ENCODE peak calls at places on chromosome 13, in five cellular contexts. One of them, this sample, is unnamed.
A peak's percentile ranks its signal among the peaks of the same experiment; 100 is the strongest.

GRCh38 chr13:70960841-70961443 is 852.7 kb upstream of the KLHL1 start:
- DNase-seq in MCF 10A: peak; percentile 47
- DNase-seq in tibial nerve: peak; percentile 22
- DNase-seq in osteocyte: no peak
- DNase-seq in suprapubic skin: no peak
- DNase-seq in this sample: peak; percentile 4

GRCh38 chr13:28754698-28755545 is 36.2 kb upstream of the SLC46A3 start:
- DNase-seq in tibial nerve: peak; percentile 32
- DNase-seq in MCF 10A: peak; percentile 11
- DNase-seq in osteocyte: peak; percentile 79
- DNase-seq in suprapubic skin: no peak
- DNase-seq in this sample: no peak

GRCh38 chr13:19150226-19150625 is 31.4 kb downstream of the TUBA3C start:
- DNase-seq in MCF 10A: no peak
- DNase-seq in osteocyte: no peak
- DNase-seq in suprapubic skin: no peak
- DNase-seq in tibial nerve: no peak
- DNase-seq in this sample: no peak

GRCh38 chr13:76667551-76667950 is 218.7 kb downstream of the KCTD12 start:
- DNase-seq in tibial nerve: peak; percentile 22
- DNase-seq in MCF 10A: peak; percentile 59
- DNase-seq in osteocyte: no peak
- DNase-seq in suprapubic skin: no peak
- DNase-seq in this sample: no peak

GRCh38 chr13:104984296-104984818 is 1551.1 kb downstream of the EFNB2 start:
- DNase-seq in MCF 10A: peak; percentile 62
- DNase-seq in suprapubic skin: no peak
- DNase-seq in tibial nerve: peak; percentile 44
- DNase-seq in osteocyte: no peak
- DNase-seq in this sample: no peak

GRCh38 chr13:113058988-113059850 is 46.4 kb upstream of the F7 start:
- DNase-seq in suprapubic skin: peak; percentile 40
- DNase-seq in tibial nerve: no peak
- DNase-seq in MCF 10A: no peak
- DNase-seq in osteocyte: no peak
- DNase-seq in this sample: no peak

GRCh38 chr13:110157718-110158117 is 149.2 kb downstream of the COL4A1 start:
- DNase-seq in suprapubic skin: no peak
- DNase-seq in osteocyte: no peak
- DNase-seq in tibial nerve: no peak
- DNase-seq in MCF 10A: no peak
- DNase-seq in this sample: no peak

GRCh38 chr13:94020833-94021232 is 458.6 kb downstream of the DCT start:
- DNase-seq in tibial nerve: no peak
- DNase-seq in osteocyte: no peak
- DNase-seq in MCF 10A: peak; percentile 53
- DNase-seq in suprapubic skin: no peak
- DNase-seq in this sample: no peak

GRCh38 chr13:74104661-74105275 is 29.4 kb downstream of the KLF12 start:
- DNase-seq in suprapubic skin: no peak
- DNase-seq in tibial nerve: no peak
- DNase-seq in osteocyte: no peak
- DNase-seq in MCF 10A: no peak
- DNase-seq in this sample: no peak

GRCh38 chr13:102993348-102993747 is 72.9 kb downstream of the SLC10A2 start:
- DNase-seq in MCF 10A: no peak
- DNase-seq in tibial nerve: no peak
- DNase-seq in suprapubic skin: no peak
- DNase-seq in osteocyte: no peak
- DNase-seq in this sample: no peak

GRCh38 chr13:97273341-97273831 is 51.3 kb downstream of the MBNL2 start:
- DNase-seq in MCF 10A: peak; percentile 83
- DNase-seq in osteocyte: no peak
- DNase-seq in suprapubic skin: no peak
- DNase-seq in tibial nerve: no peak
- DNase-seq in this sample: no peak

GRCh38 chr13:72763411-72763810 is 18.3 kb downstream of the DIS3 start:
- DNase-seq in MCF 10A: no peak
- DNase-seq in suprapubic skin: no peak
- DNase-seq in osteocyte: no peak
- DNase-seq in tibial nerve: no peak
- DNase-seq in this sample: no peak

GRCh38 chr13:113096745-113097305 is 8.8 kb upstream of the F7 start:
- DNase-seq in MCF 10A: no peak
- DNase-seq in tibial nerve: no peak
- DNase-seq in osteocyte: no peak
- DNase-seq in suprapubic skin: no peak
- DNase-seq in this sample: no peak

GRCh38 chr13:50030315-50030714 is 15.1 kb downstream of the KCNRG start:
- DNase-seq in suprapubic skin: no peak
- DNase-seq in tibial nerve: no peak
- DNase-seq in MCF 10A: peak; percentile 24
- DNase-seq in osteocyte: no peak
- DNase-seq in this sample: no peak

GRCh38 chr13:21516806-21517205 is 57.7 kb upstream of the ZDHHC20 start:
- DNase-seq in suprapubic skin: no peak
- DNase-seq in tibial nerve: no peak
- DNase-seq in MCF 10A: no peak
- DNase-seq in osteocyte: no peak
- DNase-seq in this sample: no peak

GRCh38 chr13:113926951-113927660 is 46.8 kb downstream of the C13orf46 start:
- DNase-seq in osteocyte: peak; percentile 74
- DNase-seq in MCF 10A: no peak
- DNase-seq in suprapubic skin: peak; percentile 78
- DNase-seq in tibial nerve: no peak
- DNase-seq in this sample: no peak

GRCh38 chr13:37023871-37024270 is 23.3 kb downstream of the EXOSC8 start:
- DNase-seq in MCF 10A: peak; percentile 9
- DNase-seq in suprapubic skin: no peak
- DNase-seq in osteocyte: no peak
- DNase-seq in tibial nerve: no peak
- DNase-seq in this sample: no peak

DNA sequence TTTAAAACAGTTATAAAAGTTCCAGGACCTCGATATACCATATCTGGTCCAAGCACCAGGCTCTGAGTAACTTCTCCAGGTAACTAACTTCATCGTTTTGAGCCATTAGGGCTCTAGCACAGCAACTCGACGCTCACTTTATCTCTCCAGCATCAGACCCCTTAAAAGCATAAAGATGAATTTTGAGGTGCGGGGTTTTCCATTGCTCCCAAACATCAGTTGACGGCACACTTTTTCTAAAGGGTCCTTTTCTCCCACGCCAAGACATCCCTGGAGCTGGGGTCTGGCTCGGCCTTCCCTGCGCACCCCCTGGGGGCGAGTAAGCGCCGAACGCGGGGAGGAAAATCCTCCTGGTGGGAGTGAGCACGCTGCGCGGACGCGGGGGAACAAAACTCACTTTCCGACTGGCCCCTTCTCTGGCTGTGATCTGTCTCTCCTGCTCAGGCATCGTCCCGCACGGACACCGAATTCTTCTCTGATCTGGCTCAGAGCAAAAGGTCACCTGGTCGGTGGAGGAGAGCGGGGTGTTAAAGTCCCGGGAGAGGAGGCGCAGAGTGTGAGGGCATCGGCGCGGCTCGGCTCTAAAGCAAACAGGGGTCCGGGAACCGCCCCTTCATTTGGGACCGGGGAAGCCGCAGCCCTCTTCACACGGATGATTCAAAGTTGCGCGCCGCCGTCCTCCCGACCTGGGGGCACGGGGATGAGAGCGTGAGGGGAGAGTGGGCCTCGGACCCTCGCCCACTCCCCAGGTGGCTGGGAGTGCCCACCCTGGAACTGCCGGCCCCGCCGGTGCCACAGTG is at the start of gene ATP7B:
- DNase-seq in MCF 10A: no peak
- DNase-seq in tibial nerve: no peak
- DNase-seq in osteocyte: no peak
- DNase-seq in suprapubic skin: no peak
- DNase-seq in this sample: no peak
- TF ChIP-seq CTCF in MCF 10A: no peak
- TF ChIP-seq CTCF in tibial nerve: no peak
- TF ChIP-seq CTCF in osteocyte: peak; percentile 17
- TF ChIP-seq CTCF in suprapubic skin: no peak
- TF ChIP-seq CTCF in this sample: peak; percentile 41

GRCh38 chr13:20489185-20489820 is 36.4 kb downstream of the CRYL1 start:
- DNase-seq in tibial nerve: peak; percentile 50
- DNase-seq in osteocyte: no peak
- DNase-seq in MCF 10A: no peak
- DNase-seq in suprapubic skin: no peak
- DNase-seq in this sample: no peak
- TF ChIP-seq CTCF in tibial nerve: no peak
- TF ChIP-seq CTCF in osteocyte: no peak
- TF ChIP-seq CTCF in MCF 10A: peak; percentile 28
- TF ChIP-seq CTCF in suprapubic skin: no peak
- TF ChIP-seq CTCF in this sample: no peak

GRCh38 chr13:45269204-45269603 is 68.4 kb upstream of the KCTD4 start:
- DNase-seq in suprapubic skin: no peak
- DNase-seq in MCF 10A: peak; percentile 18
- DNase-seq in tibial nerve: no peak
- DNase-seq in osteocyte: no peak
- DNase-seq in this sample: no peak
- TF ChIP-seq CTCF in suprapubic skin: no peak
- TF ChIP-seq CTCF in MCF 10A: no peak
- TF ChIP-seq CTCF in tibial nerve: no peak
- TF ChIP-seq CTCF in osteocyte: no peak
- TF ChIP-seq CTCF in this sample: no peak

GRCh38 chr13:101972191-101972590 is 429.7 kb downstream of the FGF14 start:
- DNase-seq in osteocyte: no peak
- DNase-seq in tibial nerve: no peak
- DNase-seq in MCF 10A: no peak
- DNase-seq in suprapubic skin: no peak
- DNase-seq in this sample: no peak
- TF ChIP-seq CTCF in osteocyte: no peak
- TF ChIP-seq CTCF in tibial nerve: no peak
- TF ChIP-seq CTCF in MCF 10A: no peak
- TF ChIP-seq CTCF in suprapubic skin: no peak
- TF ChIP-seq CTCF in this sample: no peak

GRCh38 chr13:38898481-38898880 is 92.2 kb downstream of the STOML3 start:
- DNase-seq in tibial nerve: no peak
- DNase-seq in suprapubic skin: no peak
- DNase-seq in osteocyte: no peak
- DNase-seq in MCF 10A: no peak
- DNase-seq in this sample: no peak

GRCh38 chr13:38902551-38902950 is 88.1 kb downstream of the STOML3 start:
- DNase-seq in suprapubic skin: no peak
- DNase-seq in tibial nerve: no peak
- DNase-seq in osteocyte: no peak
- DNase-seq in MCF 10A: peak; percentile 11
- DNase-seq in this sample: no peak

GRCh38 chr13:38897521-38897920 is 93.1 kb downstream of the STOML3 start:
- DNase-seq in tibial nerve: no peak
- DNase-seq in osteocyte: no peak
- DNase-seq in MCF 10A: no peak
- DNase-seq in suprapubic skin: no peak
- DNase-seq in this sample: no peak

GRCh38 chr13:38899581-38899980 is 91.0 kb downstream of the STOML3 start:
- DNase-seq in osteocyte: no peak
- DNase-seq in tibial nerve: no peak
- DNase-seq in MCF 10A: no peak
- DNase-seq in suprapubic skin: no peak
- DNase-seq in this sample: no peak

GRCh38 chr13:38900188-38900587 is 90.4 kb downstream of the STOML3 start:
- DNase-seq in osteocyte: no peak
- DNase-seq in tibial nerve: no peak
- DNase-seq in MCF 10A: no peak
- DNase-seq in suprapubic skin: no peak
- DNase-seq in this sample: no peak
- TF ChIP-seq CTCF in osteocyte: peak; percentile 9
- TF ChIP-seq CTCF in tibial nerve: no peak
- TF ChIP-seq CTCF in MCF 10A: no peak
- TF ChIP-seq CTCF in suprapubic skin: no peak
- TF ChIP-seq CTCF in this sample: peak; percentile 40

DNA sequence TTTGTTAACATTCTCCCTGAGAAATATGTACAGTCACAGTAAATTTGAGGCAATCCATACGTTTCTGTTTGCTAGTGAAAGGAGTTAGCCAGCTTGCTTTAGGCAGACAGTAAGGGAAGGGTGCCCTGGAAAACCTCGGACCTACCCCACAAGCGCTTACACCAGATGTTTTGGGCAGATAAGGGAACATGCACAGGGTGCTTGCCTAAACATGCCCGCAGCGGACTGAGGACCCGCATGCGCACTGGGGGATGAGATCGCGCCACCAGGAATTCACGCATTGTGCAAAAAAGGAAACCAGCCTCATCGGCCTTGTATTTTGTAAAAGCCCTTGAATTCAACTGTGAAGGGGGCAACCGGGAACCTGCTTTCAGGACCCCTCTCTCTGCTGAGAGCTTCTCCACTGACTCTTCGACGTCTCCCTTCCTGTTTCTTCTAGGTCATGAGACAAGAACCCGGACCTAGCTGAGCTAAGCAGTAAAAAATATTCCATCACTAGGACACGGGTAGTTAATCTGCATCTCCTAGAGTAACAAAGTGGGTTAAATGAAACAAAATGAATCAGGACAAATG is 1399.2 kb upstream of the ATXN8OS start:
- DNase-seq in suprapubic skin: no peak
- DNase-seq in osteocyte: no peak
- DNase-seq in MCF 10A: no peak
- DNase-seq in tibial nerve: no peak
- DNase-seq in this sample: no peak
- TF ChIP-seq CTCF in suprapubic skin: no peak
- TF ChIP-seq CTCF in osteocyte: no peak
- TF ChIP-seq CTCF in MCF 10A: no peak
- TF ChIP-seq CTCF in tibial nerve: no peak
- TF ChIP-seq CTCF in this sample: no peak

This sample was measured in neural crest cell.